ENCODE peak calls at places on chromosome 1, in four cellular contexts. L is upper lobe of right lung, K is lung, Z is breast epithelium. X is an unnamed sample. For H3K4me1, the result is how much of the 10 kb centered on the place peaks cover.

GRCh38 chr1:152506899-152507498 is 3.6 kb upstream of the LCE5A start:
- DNase-seq in L (no peak), K (no peak), Z (no peak), X (no peak)

GRCh38 chr1:24803220-24803619 is 58.0 kb downstream of the CLIC4 start:
- DNase-seq in L (no peak), K (no peak), Z (no peak), X (no peak)

GRCh38 chr1:205339197-205339702 is 17.5 kb downstream of the KLHDC8A start:
- DNase-seq in Z (no peak), K (no peak), L (no peak), X (peak)

GRCh38 chr1:160400646-160401486 is 502 bp downstream of the VANGL2 start:
- DNase-seq in L (no peak), K (no peak), Z (no peak), X (peak)

GRCh38 chr1:227343727-227344551 is 25.6 kb upstream of the CDC42BPA start:
- DNase-seq in Z (no peak), K (no peak), L (no peak), X (no peak)

GRCh38 chr1:37872692-37873091 is 13.3 kb upstream of the MTF1 start:
- DNase-seq in K (no peak), Z (no peak), L (no peak), X (no peak)

GRCh38 chr1:50841791-50842387 is 118.2 kb downstream of the FAF1 start:
- DNase-seq in L (no peak), K (no peak), Z (no peak), X (no peak)

GRCh38 chr1:207754942-207755689 is 3.3 kb downstream of the CD46 start:
- DNase-seq in Z (no peak), L (no peak), K (no peak), X (no peak)

GRCh38 chr1:173126421-173126820 is 75.7 kb upstream of the TNFSF18 start:
- DNase-seq in L (no peak), Z (no peak), K (no peak), X (no peak)

GRCh38 chr1:186753241-186753640 is 73.0 kb upstream of the PTGS2 start:
- DNase-seq in L (no peak), Z (no peak), K (no peak), X (no peak)

GRCh38 chr1:146001734-146002133 is 5.4 kb upstream of the TXNIP start:
- DNase-seq in L (no peak), Z (no peak), K (no peak), X (no peak)

GRCh38 chr1:35215346-35215745 is 22.4 kb upstream of the SFPQ start:
- DNase-seq in L (no peak), Z (no peak), K (no peak), X (no peak)

GRCh38 chr1:21295059-21295401 is 4.8 kb upstream of the ECE1 start:
- DNase-seq in L (no peak), Z (no peak), K (no peak), X (no peak)

GRCh38 chr1:160425847-160426246 is 25.5 kb downstream of the VANGL2 start:
- DNase-seq in L (no peak), K (no peak), Z (no peak), X (no peak)

GRCh38 chr1:64959973-64960372 is 6.4 kb downstream of the JAK1 start:
- DNase-seq in K (no peak), L (no peak), Z (no peak), X (no peak)

GRCh38 chr1:77830946-77831345 is 51.5 kb downstream of the MIGA1 start:
- DNase-seq in Z (no peak), L (no peak), K (no peak), X (no peak)

GRCh38 chr1:184283999-184284398 is 102.8 kb upstream of the C1orf21 start:
- DNase-seq in L (no peak), Z (no peak), K (no peak), X (no peak)

GRCh38 chr1:167544447-167544846 is 9.1 kb downstream of the CREG1 start:
- DNase-seq in L (no peak), K (no peak), Z (no peak), X (no peak)

GRCh38 chr1:228013322-228014234 is 6.8 kb downstream of the WNT3A start:
- DNase-seq in K (no peak), Z (peak), L (peak), X (peak)

GRCh38 chr1:168465942-168466702 is 77.7 kb downstream of the XCL2 start:
- DNase-seq in Z (no peak), L (no peak), K (no peak), X (no peak)

GRCh38 chr1:193060938-193061337 is 1.5 kb downstream of the RO60 start:
- DNase-seq in Z (no peak), L (no peak), K (no peak), X (no peak)

GRCh38 chr1:214146523-214146922 is 134.4 kb upstream of the SMYD2 start:
- DNase-seq in L (no peak), K (no peak), Z (no peak), X (no peak)

GRCh38 chr1:236689713-236690569 is 3.6 kb downstream of the ACTN2 start:
- DNase-seq in K (no peak), L (no peak), Z (no peak), X (no peak)

GRCh38 chr1:212182585-212182984 is 102.6 kb upstream of the PPP2R5A start:
- DNase-seq in Z (no peak), K (no peak), L (no peak), X (no peak)

GRCh38 chr1:119984771-119985170 is 84.7 kb downstream of the NOTCH2 start:
- DNase-seq in Z (no peak), L (no peak), K (no peak), X (no peak)

GRCh38 chr1:14468751-14469150 is 129.7 kb upstream of the KAZN start:
- DNase-seq in L (no peak), Z (no peak), K (no peak), X (no peak)

GRCh38 chr1:109509176-109510134 is at the start of gene AMIGO1:
- DNase-seq in K (peak), L (peak), Z (no peak), X (peak)

GRCh38 chr1:198699167-198700015 is 60.6 kb downstream of the PTPRC start:
- DNase-seq in Z (peak), K (peak), L (peak), X (peak)

GRCh38 chr1:169460193-169460833 is 25.4 kb downstream of the SLC19A2 start:
- DNase-seq in K (no peak), Z (no peak), L (peak), X (peak)

GRCh38 chr1:100722211-100722610 is 2.7 kb downstream of the VCAM1 start:
- DNase-seq in K (no peak), Z (no peak), L (no peak), X (no peak)

GRCh38 chr1:167612986-167613385 is 17.0 kb upstream of the RCSD1 start:
- DNase-seq in L (no peak), Z (no peak), K (no peak), X (no peak)

DNA sequence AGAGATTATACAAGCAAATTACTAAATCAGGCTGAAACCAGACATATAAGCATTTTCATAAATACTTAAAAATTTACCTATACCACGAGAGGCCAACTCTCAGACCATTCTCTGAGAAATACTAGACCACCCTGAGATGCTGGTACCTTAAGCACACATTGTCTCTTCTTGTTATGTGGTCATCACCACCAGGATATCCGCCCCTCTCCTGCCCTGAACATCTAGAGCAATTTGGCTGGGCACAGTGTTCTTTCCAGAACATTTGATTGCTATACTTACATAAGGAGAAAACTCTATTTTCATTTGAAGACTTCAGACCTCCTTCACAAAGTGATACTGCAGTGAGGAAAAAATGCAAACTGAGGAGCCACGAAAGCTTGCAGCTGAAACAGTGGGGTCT is 36.2 kb upstream of the DUSP10 start:
- DNase-seq in Z (no peak), L (no peak), K (no peak), X (no peak)
- H3K4me1 ChIP-seq in Z (under half), L (under half), K (under half), X (under half)

GRCh38 chr1:217372251-217372970 is 258.5 kb downstream of the GPATCH2 start:
- DNase-seq in K (no peak), L (no peak), Z (no peak), X (peak)
- H3K4me1 ChIP-seq in K (under half), L (under half), Z (under half), X (under half)

GRCh38 chr1:59013928-59014279 is 230.1 kb upstream of the JUN start:
- DNase-seq in L (no peak), K (no peak), Z (no peak), X (no peak)

GRCh38 chr1:59016390-59016789 is 232.5 kb upstream of the JUN start:
- DNase-seq in Z (no peak), K (no peak), L (no peak), X (no peak)

GRCh38 chr1:59013276-59013927 is 229.6 kb upstream of the JUN start:
- DNase-seq in K (no peak), Z (no peak), L (no peak), X (peak)

GRCh38 chr1:59015708-59016107 is 231.9 kb upstream of the JUN start:
- DNase-seq in L (no peak), Z (no peak), K (no peak), X (no peak)

GRCh38 chr1:59014827-59015226 is 231.0 kb upstream of the JUN start:
- DNase-seq in K (no peak), L (no peak), Z (no peak), X (no peak)
- H3K4me1 ChIP-seq in K (under half), L (under half), Z (under half), X (under half)

GRCh38 chr1:89695847-89696246 is 62.9 kb downstream of the LRRC8C start:
- DNase-seq in K (no peak), L (no peak), Z (no peak), X (no peak)
- H3K4me1 ChIP-seq in K (under half), L (half or more), Z (under half), X (under half)

GRCh38 chr1:54325705-54326461 is 80.3 kb downstream of the SSBP3 start:
- DNase-seq in Z (no peak), K (no peak), L (no peak), X (no peak)

GRCh38 chr1:54323324-54323739 is 82.9 kb downstream of the SSBP3 start:
- DNase-seq in Z (no peak), L (no peak), K (no peak), X (no peak)

GRCh38 chr1:54326577-54327385 is 79.4 kb downstream of the SSBP3 start:
- DNase-seq in L (no peak), K (no peak), Z (no peak), X (no peak)

GRCh38 chr1:54324750-54325704 is 81.2 kb downstream of the SSBP3 start:
- DNase-seq in Z (no peak), K (no peak), L (no peak), X (no peak)

DNA sequence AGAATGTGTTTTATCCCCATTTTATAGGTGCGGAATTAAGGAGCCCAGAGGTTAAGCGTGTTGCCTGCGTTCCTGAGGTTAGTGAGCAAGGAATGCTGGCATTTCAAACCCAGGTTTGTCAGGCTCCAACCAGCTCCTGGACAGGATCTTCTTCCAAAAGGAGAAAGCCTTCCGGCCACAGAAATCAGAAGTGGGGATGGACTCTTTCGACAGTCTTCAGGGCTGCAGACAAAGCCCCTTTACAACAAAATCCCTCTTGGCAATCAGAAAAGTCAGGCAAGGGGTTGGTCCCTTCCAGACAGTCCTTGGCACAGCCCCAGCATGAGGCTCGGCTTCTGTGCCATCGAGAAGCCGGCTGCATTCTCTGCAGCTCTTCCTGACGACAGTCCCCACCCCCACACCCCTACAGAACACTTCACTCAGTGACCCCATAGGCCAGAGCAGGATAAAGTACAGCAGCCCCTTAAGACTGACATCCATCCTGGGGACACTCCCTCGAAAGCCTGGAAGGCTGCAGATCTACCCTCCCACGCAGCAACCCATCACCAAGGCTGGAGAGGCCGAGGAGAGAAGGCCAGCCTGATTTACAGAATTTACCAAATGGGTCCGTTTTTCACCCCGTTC is 82.1 kb downstream of the SSBP3 start:
- DNase-seq in L (no peak), Z (no peak), K (no peak), X (no peak)
- H3K4me1 ChIP-seq in L (half or more), Z (under half), K (under half), X (under half)

GRCh38 chr1:41754540-41754939 is 164.2 kb downstream of the HIVEP3 start:
- DNase-seq in Z (no peak), K (no peak), L (no peak), X (no peak)
- H3K4me1 ChIP-seq in Z (under half), K (under half), L (under half), X (under half)

GRCh38 chr1:76713535-76713934 is 153.7 kb upstream of the ST6GALNAC5 start:
- DNase-seq in K (no peak), L (no peak), Z (no peak), X (no peak)
- H3K4me1 ChIP-seq in K (under half), L (under half), Z (under half), X (under half)

GRCh38 chr1:18946550-18947381 is 9.7 kb downstream of the IFFO2 start:
- DNase-seq in L (no peak), K (no peak), Z (no peak), X (peak)

GRCh38 chr1:18948048-18948912 is 8.2 kb downstream of the IFFO2 start:
- DNase-seq in L (no peak), K (no peak), Z (no peak), X (peak)

GRCh38 chr1:18945401-18945849 is 11.1 kb downstream of the IFFO2 start:
- DNase-seq in Z (no peak), L (no peak), K (no peak), X (peak)

GRCh38 chr1:18948913-18949688 is 7.4 kb downstream of the IFFO2 start:
- DNase-seq in L (no peak), K (no peak), Z (no peak), X (peak)

GRCh38 chr1:18947570-18947969 is 8.9 kb downstream of the IFFO2 start:
- DNase-seq in K (no peak), Z (no peak), L (no peak), X (peak)
- H3K4me1 ChIP-seq in K (under half), Z (under half), L (half or more), X (under half)

X was measured in kidney.